ENCODE peak calls at places on chromosome 15, in five cellular contexts. Q, W, H, A and N are unnamed samples.

GRCh38 chr15:96585634-96586386 is 255.3 kb downstream of the NR2F2 start:
- DNase-seq in W (no peak), Q (no peak), H (peak; percentile 41), A (no peak), N (peak; percentile 4)

GRCh38 chr15:45454825-45455224 is 67.7 kb downstream of the SLC30A4 start:
- DNase-seq in A (peak; percentile 97), W (peak; percentile 89), H (peak; percentile 95), Q (peak; percentile 91), N (peak; percentile 94)

GRCh38 chr15:43775411-43775965 is 1.3 kb downstream of the ELL3 start:
- DNase-seq in W (no peak), Q (peak; percentile 69), A (peak; percentile 34), H (peak; percentile 44), N (peak; percentile 64)

GRCh38 chr15:38885477-38885952 is 320.9 kb upstream of the RASGRP1 start:
- DNase-seq in H (peak; percentile 65), Q (no peak), W (no peak), A (no peak), N (no peak)

GRCh38 chr15:60720493-60721231 is 241.7 kb upstream of the ICE2 start:
- DNase-seq in H (no peak), Q (no peak), A (no peak), W (no peak), N (no peak)

GRCh38 chr15:32642667-32643425 is 1.3 kb downstream of the SCG5 start:
- DNase-seq in A (no peak), H (no peak), Q (no peak), W (no peak), N (no peak)

GRCh38 chr15:34793071-34793470 is 2.3 kb downstream of the ACTC1 start:
- DNase-seq in A (no peak), Q (no peak), H (no peak), W (no peak), N (no peak)

GRCh38 chr15:95105229-95105628 is 873.9 kb downstream of the MCTP2 start:
- DNase-seq in H (peak; percentile 51), W (no peak), A (peak; percentile 73), Q (no peak), N (no peak)

GRCh38 chr15:64653757-64654156 is 121.6 kb downstream of the RBPMS2 start:
- DNase-seq in Q (no peak), A (no peak), H (peak; percentile 52), W (no peak), N (peak; percentile 35)

GRCh38 chr15:98442901-98443300 is 205.4 kb upstream of the IGF1R start:
- DNase-seq in A (no peak), Q (no peak), H (no peak), W (no peak), N (no peak)

GRCh38 chr15:69044899-69045298 is 30.4 kb downstream of the NOX5 start:
- DNase-seq in Q (no peak), H (peak; percentile 77), A (peak; percentile 73), W (peak; percentile 42), N (peak; percentile 63)

GRCh38 chr15:85587707-85588441 is 206.9 kb downstream of the KLHL25 start:
- DNase-seq in W (no peak), Q (no peak), H (peak; percentile 65), A (peak; percentile 86), N (peak; percentile 73)

GRCh38 chr15:74978503-74978902 is 16.9 kb upstream of the SCAMP5 start:
- DNase-seq in A (no peak), W (no peak), Q (no peak), H (peak; percentile 22), N (peak; percentile 66)

GRCh38 chr15:69793783-69794451 is 303.8 kb downstream of the TLE3 start:
- DNase-seq in W (peak; percentile 72), A (no peak), H (no peak), Q (peak; percentile 73), N (no peak)

GRCh38 chr15:41942886-41943285 is 29.5 kb downstream of the EHD4 start:
- DNase-seq in A (no peak), H (no peak), Q (peak; percentile 7), W (peak; percentile 46), N (no peak)

GRCh38 chr15:69535101-69535638 is 82.6 kb downstream of the RPLP1 start:
- DNase-seq in A (peak; percentile 84), Q (no peak), H (peak; percentile 31), W (no peak), N (peak; percentile 24)

GRCh38 chr15:82571722-82572222 is 31.5 kb upstream of the RPS17 start:
- DNase-seq in W (peak; percentile 93), Q (peak; percentile 48), A (peak; percentile 75), H (peak; percentile 59), N (peak; percentile 88)

GRCh38 chr15:82572986-82573385 is 32.7 kb upstream of the RPS17 start:
- DNase-seq in H (no peak), Q (no peak), A (no peak), W (no peak), N (no peak)

GRCh38 chr15:82570721-82571519 is 30.7 kb upstream of the RPS17 start:
- DNase-seq in Q (no peak), W (no peak), A (peak; percentile 48), H (no peak), N (peak; percentile 41)

GRCh38 chr15:82569834-82570233 is 29.6 kb upstream of the RPS17 start:
- DNase-seq in W (no peak), A (no peak), Q (no peak), H (no peak), N (no peak)

DNA sequence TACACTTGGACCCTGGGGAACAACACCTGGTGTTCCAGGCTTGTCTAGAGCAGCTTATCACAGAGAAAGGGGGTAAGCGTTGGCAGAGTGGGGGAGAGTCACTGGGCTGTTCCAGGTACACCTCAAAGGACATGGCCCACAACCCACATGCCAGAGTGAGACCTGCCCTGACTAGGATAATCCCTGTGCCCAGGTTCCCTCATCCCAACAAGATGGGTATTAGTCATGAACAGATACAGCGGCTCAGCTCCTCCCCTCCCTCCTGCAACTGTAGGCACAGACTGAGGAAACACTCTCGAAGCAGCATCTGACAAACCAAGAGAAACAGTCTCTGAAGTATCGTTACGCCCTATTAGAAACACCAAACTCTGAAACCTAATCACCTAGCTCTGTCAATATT is 32.1 kb upstream of the RPS17 start:
- DNase-seq in Q (no peak), W (no peak), H (no peak), A (no peak), N (no peak)
- H3K4me3 ChIP-seq in Q (peak overlapping the region; percentile 65), W (no peak overlapping the region), H (no peak overlapping the region), A (no peak overlapping the region), N (peak overlapping the region; percentile 45)

GRCh38 chr15:89963301-89964288 is 37.5 kb upstream of the ZNF710 start:
- DNase-seq in A (no peak), H (no peak), W (no peak), Q (no peak), N (no peak)

GRCh38 chr15:89954541-89954940 is 41.8 kb upstream of the ARPIN start:
- DNase-seq in Q (no peak), H (no peak), W (no peak), A (no peak), N (no peak)

GRCh38 chr15:89958107-89958805 is 42.9 kb upstream of the ZNF710 start:
- DNase-seq in A (no peak), H (no peak), W (no peak), Q (peak; percentile 70), N (no peak)
- H3K4me3 ChIP-seq in A (no peak overlapping the region), H (no peak overlapping the region), W (no peak overlapping the region), Q (no peak overlapping the region), N (no peak overlapping the region)

GRCh38 chr15:72182673-72183072 is 14.9 kb downstream of the GRAMD2A start:
- DNase-seq in Q (peak; percentile 82), H (no peak), W (no peak), A (no peak), N (no peak)

GRCh38 chr15:72183781-72184164 is 13.8 kb downstream of the GRAMD2A start:
- DNase-seq in H (no peak), Q (peak; percentile 7), W (no peak), A (no peak), N (no peak)

GRCh38 chr15:72182244-72182643 is 15.3 kb downstream of the GRAMD2A start:
- DNase-seq in Q (no peak), H (no peak), A (no peak), W (no peak), N (no peak)

GRCh38 chr15:72180771-72181324 is 16.7 kb downstream of the GRAMD2A start:
- DNase-seq in Q (peak; percentile 17), A (no peak), W (peak; percentile 64), H (no peak), N (no peak)

GRCh38 chr15:72184165-72184811 is 13.3 kb downstream of the GRAMD2A start:
- DNase-seq in Q (peak; percentile 23), A (peak; percentile 32), H (no peak), W (no peak), N (peak; percentile 55)
- H3K4me3 ChIP-seq in Q (peak overlapping the region; percentile 61), A (peak overlapping the region; percentile 35), H (peak overlapping the region; percentile 12), W (no peak overlapping the region), N (peak overlapping the region; percentile 20)

GRCh38 chr15:80404719-80405553 is 754 bp downstream of the ARNT2 start:
- DNase-seq in H (no peak), Q (no peak), W (no peak), A (no peak), N (peak; percentile 24)
- H3K4me3 ChIP-seq in H (peak overlapping the region; percentile 22), Q (peak overlapping the region; percentile 76), W (no peak overlapping the region), A (peak overlapping the region; percentile 54), N (peak overlapping the region; percentile 63)

DNA sequence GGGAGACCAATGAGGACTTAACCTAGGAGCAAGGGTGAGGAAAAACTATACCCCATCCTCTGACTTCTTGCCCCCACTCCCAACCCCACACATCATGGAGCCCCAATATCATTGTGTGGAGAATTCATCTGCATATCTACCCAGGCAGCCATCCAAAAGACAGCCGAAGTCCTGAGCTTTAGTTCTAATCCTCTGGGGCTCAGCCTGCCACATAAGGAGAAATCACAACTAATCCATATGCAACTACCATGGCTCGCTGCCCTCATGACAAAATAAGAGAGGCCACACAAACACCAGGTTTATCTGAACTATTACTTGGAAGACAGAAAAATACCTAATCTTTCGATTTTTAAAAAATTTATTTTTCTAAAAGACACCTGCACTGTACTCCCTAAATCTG is 17.7 kb downstream of the HEXA start:
- DNase-seq in W (no peak), H (no peak), A (no peak), Q (no peak), N (no peak)
- H3K4me3 ChIP-seq in W (no peak overlapping the region), H (no peak overlapping the region), A (no peak overlapping the region), Q (no peak overlapping the region), N (no peak overlapping the region)

GRCh38 chr15:51265037-51265555 is 73.3 kb downstream of the CYP19A1 start:
- DNase-seq in A (no peak), Q (no peak), H (no peak), W (no peak), N (no peak)

GRCh38 chr15:51269496-51269895 is 68.9 kb downstream of the CYP19A1 start:
- DNase-seq in H (no peak), W (no peak), A (no peak), Q (no peak), N (no peak)

GRCh38 chr15:51267047-51267713 is 71.2 kb downstream of the CYP19A1 start:
- DNase-seq in Q (no peak), W (no peak), H (no peak), A (no peak), N (no peak)

GRCh38 chr15:51266548-51266947 is 71.8 kb downstream of the CYP19A1 start:
- DNase-seq in W (no peak), H (no peak), Q (no peak), A (no peak), N (no peak)

GRCh38 chr15:51267714-51268105 is 70.7 kb downstream of the CYP19A1 start:
- DNase-seq in W (no peak), A (no peak), Q (no peak), H (no peak), N (no peak)
- H3K4me3 ChIP-seq in W (no peak overlapping the region), A (peak overlapping the region; percentile 62), Q (peak overlapping the region; percentile 72), H (peak overlapping the region; percentile 53), N (peak overlapping the region; percentile 52)